ENCODE peak calls at places on chromosomes 1 and 21, in eight cellular contexts. C, X, E, R, Z, D, F and W are unnamed samples.

GRCh38 chr1:177945943-177946650 is 23.8 kb downstream of the SEC16B start:
- DNase-seq in C (peak), X (no peak), E (peak), R (no peak), Z (peak), D (no peak), F (peak), W (peak)

GRCh38 chr21:29718081-29718815 is 221.5 kb downstream of the GRIK1 start:
- DNase-seq in C (no peak), X (no peak), E (no peak), R (peak), Z (no peak), D (no peak), F (no peak), W (no peak)

GRCh38 chr1:170494369-170494768 is 37.6 kb upstream of the GORAB start:
- DNase-seq in C (peak), X (no peak), E (no peak), R (peak), Z (no peak), D (no peak), F (no peak), W (peak)

GRCh38 chr1:195376190-195376589 is 1232.0 kb downstream of the KCNT2 start:
- DNase-seq in C (no peak), X (no peak), E (no peak), R (peak), Z (peak), D (no peak), F (no peak), W (no peak)

GRCh38 chr1:46687910-46688509 is 16.4 kb downstream of the TEX38 start:
- DNase-seq in C (peak), X (no peak), E (no peak), R (no peak), Z (no peak), D (no peak), F (no peak), W (no peak)

GRCh38 chr1:23370744-23371710 is 1.4 kb upstream of the ZNF436 start:
- DNase-seq in C (no peak), X (no peak), E (no peak), R (no peak), Z (no peak), D (no peak), F (no peak), W (peak)

GRCh38 chr1:236020359-236021000 is 44.4 kb downstream of the NID1 start:
- DNase-seq in C (no peak), X (no peak), E (no peak), R (no peak), Z (no peak), D (no peak), F (no peak), W (no peak)

GRCh38 chr1:202953412-202953811 is 4.7 kb downstream of the ADIPOR1 start:
- DNase-seq in C (no peak), X (no peak), E (no peak), R (no peak), Z (no peak), D (no peak), F (no peak), W (no peak)

GRCh38 chr1:14571810-14572767 is 26.4 kb upstream of the KAZN start:
- DNase-seq in C (no peak), X (no peak), E (peak), R (no peak), Z (no peak), D (no peak), F (no peak), W (no peak)

GRCh38 chr1:222792744-222793143 is 22.1 kb upstream of the DISP1 start:
- DNase-seq in C (no peak), X (no peak), E (no peak), R (no peak), Z (no peak), D (no peak), F (no peak), W (no peak)

DNA sequence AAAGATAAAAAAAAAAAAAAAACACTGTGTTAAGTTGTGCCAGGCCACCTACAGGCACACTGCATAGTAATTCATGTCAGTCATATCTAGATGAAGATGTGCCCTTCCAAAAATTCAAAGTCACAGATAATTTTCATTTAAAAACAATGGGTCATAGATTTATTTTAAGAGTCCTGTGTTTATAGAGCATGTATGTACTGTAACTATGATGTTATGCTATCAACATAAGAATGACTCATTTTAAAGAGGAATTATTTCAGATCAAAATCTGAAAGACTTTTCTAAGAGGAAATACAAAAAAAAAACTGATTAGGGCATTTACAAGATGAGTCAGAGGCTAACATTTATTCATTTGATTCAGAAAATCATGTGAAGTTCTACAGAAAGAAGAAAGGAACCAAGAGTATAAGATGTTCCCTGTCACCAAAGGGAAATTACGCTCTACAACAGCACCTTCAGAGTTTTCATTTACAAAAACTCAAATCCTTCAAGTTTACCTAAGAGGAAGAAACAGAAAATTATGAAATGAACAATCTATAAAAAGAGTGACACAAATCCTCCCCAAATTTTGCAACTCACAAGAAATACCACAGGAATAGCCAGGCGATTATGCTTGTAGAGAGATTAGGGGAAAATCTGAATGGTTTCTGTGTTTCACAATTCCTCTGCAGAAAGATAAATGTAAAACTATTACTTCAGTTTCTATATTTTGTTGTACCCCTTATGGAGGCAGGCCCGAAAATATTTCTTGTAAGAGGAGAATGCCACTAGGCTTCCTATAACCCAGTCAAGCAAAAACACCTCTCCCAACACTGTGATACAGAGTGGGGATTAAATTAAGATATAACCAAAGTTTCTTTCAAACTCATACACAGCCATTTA is 13.8 kb downstream of the TP53BP2 start:
- DNase-seq in C (no peak), X (no peak), E (no peak), R (peak), Z (no peak), D (no peak), F (no peak), W (no peak)
- TF ChIP-seq CTCF in C (no peak), X (no peak), E (no peak), R (peak), Z (no peak), D (no peak), F (no peak), W (no peak)

GRCh38 chr1:197690074-197690473 is 85.2 kb downstream of the DENND1B start:
- DNase-seq in C (no peak), X (no peak), E (no peak), R (no peak), Z (no peak), D (no peak), F (no peak), W (no peak)

GRCh38 chr1:197691816-197692215 is 83.5 kb downstream of the DENND1B start:
- DNase-seq in C (no peak), X (no peak), E (no peak), R (no peak), Z (no peak), D (no peak), F (no peak), W (no peak)

GRCh38 chr1:197696372-197696771 is 78.9 kb downstream of the DENND1B start:
- DNase-seq in C (no peak), X (no peak), E (no peak), R (peak), Z (no peak), D (no peak), F (no peak), W (no peak)

GRCh38 chr1:197695961-197696360 is 79.3 kb downstream of the DENND1B start:
- DNase-seq in C (no peak), X (no peak), E (no peak), R (peak), Z (no peak), D (no peak), F (no peak), W (no peak)

GRCh38 chr1:197692965-197693364 is 82.3 kb downstream of the DENND1B start:
- DNase-seq in C (no peak), X (no peak), E (no peak), R (peak), Z (peak), D (no peak), F (no peak), W (no peak)
- TF ChIP-seq CTCF in C (no peak), X (peak), E (no peak), R (peak), Z (peak), D (peak), F (no peak), W (no peak)

GRCh38 chr1:28796321-28797213 is 15.4 kb upstream of the OPRD1 start:
- DNase-seq in C (no peak), X (no peak), E (no peak), R (no peak), Z (no peak), D (peak), F (no peak), W (no peak)
- TF ChIP-seq CTCF in C (no peak), X (no peak), E (no peak), R (no peak), Z (no peak), D (no peak), F (no peak), W (no peak)

DNA sequence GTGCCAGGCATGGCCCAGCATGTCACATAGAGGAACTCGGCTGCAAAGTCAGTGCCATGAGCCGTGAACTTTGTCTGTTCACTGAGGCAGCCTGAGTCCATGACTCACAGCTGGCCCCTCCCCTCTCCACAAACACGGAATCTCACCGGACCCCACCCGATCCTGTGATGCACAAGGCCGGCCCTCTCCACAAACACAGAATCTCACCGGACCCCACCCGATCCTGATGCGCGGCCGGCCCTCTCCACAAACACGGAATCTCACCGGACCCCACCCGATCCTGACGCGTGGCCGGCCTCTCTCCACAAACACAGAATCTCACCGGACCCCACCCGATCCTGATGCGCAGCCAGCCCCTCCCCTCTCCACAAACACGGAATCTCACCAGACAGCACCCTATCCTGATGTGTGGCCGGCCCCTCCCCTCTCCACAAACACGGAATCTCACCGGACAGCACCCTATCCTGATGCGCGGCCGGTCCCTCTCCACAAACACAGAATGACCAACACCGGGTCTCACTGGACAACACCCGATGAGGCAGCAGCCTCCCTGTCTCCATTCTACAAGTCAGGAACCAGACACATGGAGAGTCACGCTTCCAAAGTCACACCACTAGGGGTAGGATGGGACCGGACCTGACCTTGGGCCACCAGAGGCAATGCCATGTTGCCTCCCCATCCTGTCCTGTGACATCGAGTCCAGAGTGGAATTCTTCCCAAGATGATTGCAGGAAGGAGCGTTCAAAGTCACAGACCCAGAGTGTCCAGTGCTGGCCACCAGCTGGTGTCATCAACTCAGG is 39.6 kb upstream of the GPR153 start:
- DNase-seq in C (no peak), X (no peak), E (no peak), R (no peak), Z (no peak), D (no peak), F (no peak), W (no peak)
- TF ChIP-seq CTCF in C (no peak), X (no peak), E (no peak), R (no peak), Z (no peak), D (no peak), F (no peak), W (no peak)

GRCh38 chr1:109218516-109218915 is 4.8 kb downstream of the SARS1 start:
- DNase-seq in C (no peak), X (no peak), E (no peak), R (no peak), Z (no peak), D (no peak), F (no peak), W (no peak)
- TF ChIP-seq CTCF in C (no peak), X (no peak), E (no peak), R (no peak), Z (no peak), D (no peak), F (no peak), W (no peak)